ENCODE peak calls at places on chromosomes 13 and 19, in nine cellular contexts. One of them, this sample, is unnamed.

GRCh38 chr13:53010374-53011105 is 18.1 kb upstream of the OLFM4 start:
- DNase-seq in HT1080: peak
- DNase-seq in HS-5: no peak
- DNase-seq in foreskin fibroblast: no peak
- DNase-seq in neural progenitor cell: no peak
- DNase-seq in stimulated activated CD8-positive, alpha-beta memory T cell treated with anti-CD3 and anti-CD28 coated beads, Interleukin-15, amount 100 ng/mL, for 24 hours: no peak
- DNase-seq in astrocyte of the cerebellum: no peak
- DNase-seq in left cardiac atrium: no peak
- DNase-seq in H7: no peak
- DNase-seq in this sample: peak

GRCh38 chr13:24180743-24181384 is 20.3 kb downstream of the SPATA13 start:
- DNase-seq in HT1080: peak
- DNase-seq in stimulated activated CD8-positive, alpha-beta memory T cell treated with anti-CD3 and anti-CD28 coated beads, Interleukin-15, amount 100 ng/mL, for 24 hours: no peak
- DNase-seq in left cardiac atrium: no peak
- DNase-seq in foreskin fibroblast: no peak
- DNase-seq in H7: no peak
- DNase-seq in neural progenitor cell: no peak
- DNase-seq in HS-5: no peak
- DNase-seq in astrocyte of the cerebellum: no peak
- DNase-seq in this sample: peak

GRCh38 chr19:17794731-17795494 is at the start of gene B3GNT3:
- DNase-seq in stimulated activated CD8-positive, alpha-beta memory T cell treated with anti-CD3 and anti-CD28 coated beads, Interleukin-15, amount 100 ng/mL, for 24 hours: no peak
- DNase-seq in left cardiac atrium: peak
- DNase-seq in H7: peak
- DNase-seq in HT1080: peak
- DNase-seq in astrocyte of the cerebellum: no peak
- DNase-seq in neural progenitor cell: peak
- DNase-seq in HS-5: no peak
- DNase-seq in foreskin fibroblast: no peak
- DNase-seq in this sample: peak

GRCh38 chr13:69601661-69602060 is 506.0 kb upstream of the ATXN8OS start:
- DNase-seq in neural progenitor cell: no peak
- DNase-seq in astrocyte of the cerebellum: no peak
- DNase-seq in HS-5: no peak
- DNase-seq in H7: no peak
- DNase-seq in foreskin fibroblast: no peak
- DNase-seq in stimulated activated CD8-positive, alpha-beta memory T cell treated with anti-CD3 and anti-CD28 coated beads, Interleukin-15, amount 100 ng/mL, for 24 hours: no peak
- DNase-seq in HT1080: no peak
- DNase-seq in left cardiac atrium: no peak
- DNase-seq in this sample: no peak

GRCh38 chr13:28379371-28380083 is 115.4 kb downstream of the FLT1 start:
- DNase-seq in neural progenitor cell: no peak
- DNase-seq in astrocyte of the cerebellum: no peak
- DNase-seq in H7: no peak
- DNase-seq in HT1080: no peak
- DNase-seq in left cardiac atrium: no peak
- DNase-seq in stimulated activated CD8-positive, alpha-beta memory T cell treated with anti-CD3 and anti-CD28 coated beads, Interleukin-15, amount 100 ng/mL, for 24 hours: no peak
- DNase-seq in HS-5: no peak
- DNase-seq in foreskin fibroblast: no peak
- DNase-seq in this sample: no peak

GRCh38 chr13:35157143-35157755 is 215.2 kb downstream of the NBEA start:
- DNase-seq in astrocyte of the cerebellum: peak
- DNase-seq in left cardiac atrium: no peak
- DNase-seq in stimulated activated CD8-positive, alpha-beta memory T cell treated with anti-CD3 and anti-CD28 coated beads, Interleukin-15, amount 100 ng/mL, for 24 hours: no peak
- DNase-seq in HT1080: peak
- DNase-seq in foreskin fibroblast: peak
- DNase-seq in H7: peak
- DNase-seq in HS-5: no peak
- DNase-seq in neural progenitor cell: peak
- DNase-seq in this sample: peak

GRCh38 chr19:40539070-40539469 is 37.6 kb upstream of the SHKBP1 start:
- DNase-seq in foreskin fibroblast: no peak
- DNase-seq in stimulated activated CD8-positive, alpha-beta memory T cell treated with anti-CD3 and anti-CD28 coated beads, Interleukin-15, amount 100 ng/mL, for 24 hours: no peak
- DNase-seq in HS-5: no peak
- DNase-seq in left cardiac atrium: no peak
- DNase-seq in astrocyte of the cerebellum: no peak
- DNase-seq in H7: no peak
- DNase-seq in HT1080: peak
- DNase-seq in neural progenitor cell: no peak
- DNase-seq in this sample: peak

GRCh38 chr13:110109910-110110309 is 197.0 kb downstream of the COL4A1 start:
- DNase-seq in neural progenitor cell: peak
- DNase-seq in left cardiac atrium: peak
- DNase-seq in foreskin fibroblast: peak
- DNase-seq in HT1080: peak
- DNase-seq in astrocyte of the cerebellum: peak
- DNase-seq in stimulated activated CD8-positive, alpha-beta memory T cell treated with anti-CD3 and anti-CD28 coated beads, Interleukin-15, amount 100 ng/mL, for 24 hours: no peak
- DNase-seq in H7: peak
- DNase-seq in HS-5: no peak
- DNase-seq in this sample: peak

GRCh38 chr13:92901739-92902138 is 324.9 kb upstream of the GPC6 start:
- DNase-seq in astrocyte of the cerebellum: no peak
- DNase-seq in stimulated activated CD8-positive, alpha-beta memory T cell treated with anti-CD3 and anti-CD28 coated beads, Interleukin-15, amount 100 ng/mL, for 24 hours: no peak
- DNase-seq in HS-5: no peak
- DNase-seq in H7: no peak
- DNase-seq in HT1080: no peak
- DNase-seq in foreskin fibroblast: no peak
- DNase-seq in left cardiac atrium: no peak
- DNase-seq in neural progenitor cell: no peak
- DNase-seq in this sample: no peak

GRCh38 chr19:19386373-19386869 is 19.1 kb upstream of the GATAD2A start:
- DNase-seq in foreskin fibroblast: no peak
- DNase-seq in H7: no peak
- DNase-seq in astrocyte of the cerebellum: no peak
- DNase-seq in stimulated activated CD8-positive, alpha-beta memory T cell treated with anti-CD3 and anti-CD28 coated beads, Interleukin-15, amount 100 ng/mL, for 24 hours: no peak
- DNase-seq in neural progenitor cell: no peak
- DNase-seq in HT1080: no peak
- DNase-seq in HS-5: no peak
- DNase-seq in left cardiac atrium: no peak
- DNase-seq in this sample: peak

GRCh38 chr19:3254520-3254919 is 30.1 kb downstream of the CELF5 start:
- DNase-seq in H7: no peak
- DNase-seq in foreskin fibroblast: no peak
- DNase-seq in stimulated activated CD8-positive, alpha-beta memory T cell treated with anti-CD3 and anti-CD28 coated beads, Interleukin-15, amount 100 ng/mL, for 24 hours: no peak
- DNase-seq in astrocyte of the cerebellum: no peak
- DNase-seq in neural progenitor cell: no peak
- DNase-seq in left cardiac atrium: no peak
- DNase-seq in HT1080: no peak
- DNase-seq in HS-5: no peak
- DNase-seq in this sample: no peak

GRCh38 chr19:44745386-44745831 is 3.1 kb upstream of the BCL3 start:
- DNase-seq in left cardiac atrium: peak
- DNase-seq in neural progenitor cell: peak
- DNase-seq in stimulated activated CD8-positive, alpha-beta memory T cell treated with anti-CD3 and anti-CD28 coated beads, Interleukin-15, amount 100 ng/mL, for 24 hours: no peak
- DNase-seq in HT1080: peak
- DNase-seq in foreskin fibroblast: peak
- DNase-seq in astrocyte of the cerebellum: no peak
- DNase-seq in HS-5: no peak
- DNase-seq in H7: peak
- DNase-seq in this sample: peak